ENCODE peak calls at places on chromosomes 16 and 17, in eight cellular contexts. I is GM23338, K is IMR-90, Y is HCT116, V is keratinocyte, Z is right atrium auricular region, F is heart right ventricle, B is prostate gland. H is an unnamed sample.

GRCh38 chr17:48589831-48590602 is at the start of gene HOXB3:
- DNase-seq in V (no peak), B (no peak), I (no peak), Z (no peak), F (no peak), K (peak; percentile 68), Y (no peak), H (no peak)

GRCh38 chr17:4110152-4110551 is 32.7 kb downstream of the ZZEF1 start:
- DNase-seq in I (no peak), Y (no peak), K (peak; percentile 79), B (no peak), F (no peak), Z (no peak), V (no peak), H (no peak)

GRCh38 chr17:29590979-29591736 is 1.7 kb upstream of the GIT1 start:
- DNase-seq in V (no peak), I (peak; percentile 86), Y (peak; percentile 48), B (no peak), F (peak; percentile 54), K (peak; percentile 45), Z (no peak), H (peak; percentile 67)

GRCh38 chr16:19474617-19475016 is 47.3 kb downstream of the GDE1 start:
- DNase-seq in F (no peak), K (no peak), Z (no peak), I (peak; percentile 9), B (no peak), V (no peak), Y (no peak), H (no peak)

GRCh38 chr17:65194670-65195334 is 57.6 kb downstream of the RGS9 start:
- DNase-seq in K (no peak), Z (no peak), I (peak; percentile 26), V (no peak), B (no peak), F (no peak), Y (no peak), H (no peak)

GRCh38 chr16:87319997-87320491 is 2.9 kb upstream of the C16orf95 start:
- DNase-seq in V (no peak), Z (no peak), F (no peak), I (no peak), B (no peak), K (no peak), Y (no peak), H (no peak)

GRCh38 chr16:87850009-87851006 is 19.0 kb downstream of the SLC7A5 start:
- DNase-seq in F (peak; percentile 72), Z (no peak), B (peak; percentile 45), Y (no peak), I (peak; percentile 82), V (no peak), K (peak; percentile 31), H (peak; percentile 64)

GRCh38 chr16:78183437-78183836 is 84.0 kb downstream of the WWOX start:
- DNase-seq in Z (no peak), V (no peak), Y (no peak), K (no peak), B (no peak), I (no peak), F (no peak), H (no peak)

GRCh38 chr17:45408611-45409421 is 23.9 kb downstream of the ARHGAP27 start:
- DNase-seq in B (no peak), V (no peak), K (no peak), Y (no peak), I (no peak), F (no peak), Z (no peak), H (no peak)

GRCh38 chr16:23871924-23872323 is 36.1 kb downstream of the PRKCB start:
- DNase-seq in K (no peak), V (no peak), Y (no peak), I (no peak), Z (no peak), B (no peak), F (no peak), H (no peak)

GRCh38 chr17:66313995-66314659 is 11.7 kb downstream of the PRKCA start:
- DNase-seq in Y (no peak), Z (no peak), V (no peak), B (no peak), F (no peak), K (no peak), I (no peak), H (no peak)

GRCh38 chr16:6926762-6927161 is 405.9 kb upstream of the RBFOX1 start:
- DNase-seq in Y (no peak), F (no peak), B (no peak), V (no peak), I (peak; percentile 2), Z (no peak), K (no peak), H (no peak)

GRCh38 chr16:29316673-29317237 is 89.8 kb downstream of the NPIPB11 start:
- DNase-seq in I (no peak), V (no peak), B (no peak), K (peak; percentile 21), Z (no peak), Y (no peak), F (no peak), H (no peak)

GRCh38 chr17:63480826-63481487 is 4.1 kb downstream of the ACE start:
- DNase-seq in Y (no peak), B (no peak), V (no peak), K (no peak), I (no peak), F (no peak), Z (no peak), H (no peak)

GRCh38 chr17:63479495-63480184 is 2.8 kb downstream of the ACE start:
- DNase-seq in K (no peak), Z (no peak), V (no peak), Y (no peak), F (no peak), B (no peak), I (no peak), H (no peak)

GRCh38 chr17:63481488-63481870 is 4.6 kb downstream of the ACE start:
- DNase-seq in F (no peak), V (no peak), B (no peak), Z (no peak), K (no peak), I (no peak), Y (no peak), H (no peak)

GRCh38 chr17:63478814-63479494 is 2.1 kb downstream of the ACE start:
- DNase-seq in Z (peak; percentile 82), B (peak; percentile 79), Y (peak; percentile 93), V (peak; percentile 85), F (peak; percentile 77), I (peak; percentile 94), K (peak; percentile 92), H (peak; percentile 63)

DNA sequence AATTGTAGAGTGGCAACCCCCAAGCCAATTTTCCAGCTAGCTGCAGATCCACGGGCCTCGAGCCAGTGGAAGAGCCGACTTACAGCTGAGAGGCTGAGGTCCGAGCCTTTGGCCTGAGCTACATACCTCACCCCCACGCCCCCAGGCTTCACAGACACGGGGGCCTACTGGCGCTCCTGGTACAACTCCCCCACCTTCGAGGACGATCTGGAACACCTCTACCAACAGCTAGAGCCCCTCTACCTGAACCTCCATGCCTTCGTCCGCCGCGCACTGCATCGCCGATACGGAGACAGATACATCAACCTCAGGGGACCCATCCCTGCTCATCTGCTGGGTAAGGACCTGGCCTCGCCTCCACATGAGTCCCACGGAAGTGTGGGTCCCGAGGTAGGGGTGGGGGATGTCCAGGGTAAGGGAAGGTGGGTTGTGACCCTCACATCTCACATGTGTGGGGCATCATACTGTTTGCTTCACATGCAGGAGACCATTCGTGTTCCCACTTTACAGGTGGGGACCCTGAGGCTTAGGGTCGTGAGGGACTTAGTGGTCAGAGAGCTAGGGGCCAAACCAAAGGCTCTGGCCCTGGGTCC is 3.4 kb downstream of the ACE start:
- DNase-seq in F (no peak), I (no peak), Y (no peak), V (no peak), Z (no peak), K (no peak), B (no peak), H (no peak)
- H3K4me3 ChIP-seq in F (no peak overlapping the region), I (no peak overlapping the region), Y (no peak overlapping the region), V (no peak overlapping the region), Z (no peak overlapping the region), K (no peak overlapping the region), B (no peak overlapping the region), H (no peak overlapping the region)

DNA sequence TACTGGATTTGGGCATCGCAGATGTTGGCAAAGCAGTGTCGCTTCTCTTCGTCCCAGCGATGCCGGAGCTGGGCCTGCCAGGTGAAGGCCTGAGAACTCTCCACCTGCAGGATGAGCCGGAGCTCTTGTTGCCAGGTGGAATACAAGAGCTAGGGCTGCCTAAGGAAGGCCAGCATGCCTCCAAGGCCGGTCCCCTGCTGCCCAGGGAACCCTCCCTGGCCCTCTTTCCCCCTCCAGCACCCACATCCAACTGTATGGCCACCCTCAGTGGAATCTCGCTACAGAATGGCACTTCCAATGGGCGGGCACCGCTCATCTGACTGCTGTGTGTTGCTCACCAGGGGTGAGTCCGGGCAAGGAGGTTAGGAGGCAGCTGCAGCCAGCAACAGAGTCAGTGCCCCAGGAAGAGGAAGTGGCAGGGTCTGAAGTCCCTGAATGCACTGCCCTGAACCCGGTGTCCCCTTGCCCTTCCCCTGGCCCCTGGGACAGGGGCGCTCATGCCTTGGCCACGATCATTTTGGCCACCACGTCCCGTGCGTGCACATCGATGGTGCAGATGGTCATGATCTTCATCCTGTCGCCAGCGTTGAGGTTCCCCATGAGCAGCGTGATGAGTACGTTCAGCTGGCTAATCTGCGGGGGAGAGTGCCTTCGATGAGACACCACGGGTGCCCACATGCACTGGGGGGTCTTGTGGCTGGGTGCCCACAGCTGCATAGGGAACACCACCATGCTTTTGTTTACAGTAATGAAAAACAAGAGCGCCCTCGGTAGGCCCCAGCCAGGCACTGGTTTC is 75.8 kb downstream of the DNAH17 start:
- DNase-seq in F (no peak), Z (no peak), Y (no peak), B (no peak), I (no peak), K (no peak), V (no peak), H (no peak)
- H3K4me3 ChIP-seq in F (no peak overlapping the region), Z (no peak overlapping the region), Y (no peak overlapping the region), B (no peak overlapping the region), I (no peak overlapping the region), K (no peak overlapping the region), V (no peak overlapping the region), H (no peak overlapping the region)

DNA sequence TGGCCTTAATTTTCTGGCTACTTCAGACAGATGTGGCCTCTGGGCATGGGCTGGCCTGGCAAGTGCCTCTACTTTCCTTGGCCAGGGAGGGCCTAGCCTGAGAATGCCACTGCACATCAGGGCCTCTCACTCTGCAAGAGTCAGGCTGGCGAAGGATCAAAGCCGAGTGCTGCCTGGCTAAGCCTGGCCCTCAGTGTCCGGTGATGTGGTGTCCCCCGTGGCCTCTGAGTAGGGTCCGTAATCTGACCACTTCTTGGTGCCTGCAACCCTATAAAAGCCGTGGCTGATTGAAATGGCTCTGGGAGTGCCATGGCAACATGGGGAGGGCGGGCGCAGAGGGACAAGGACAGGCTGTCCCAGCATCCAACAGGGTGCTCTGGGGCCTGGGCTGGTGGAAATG is 30.2 kb downstream of the TBX4 start:
- DNase-seq in Z (no peak), B (no peak), V (no peak), I (no peak), Y (no peak), K (no peak), F (no peak), H (no peak)
- H3K4me3 ChIP-seq in Z (no peak overlapping the region), B (no peak overlapping the region), V (no peak overlapping the region), I (no peak overlapping the region), Y (no peak overlapping the region), K (no peak overlapping the region), F (no peak overlapping the region), H (no peak overlapping the region)

DNA sequence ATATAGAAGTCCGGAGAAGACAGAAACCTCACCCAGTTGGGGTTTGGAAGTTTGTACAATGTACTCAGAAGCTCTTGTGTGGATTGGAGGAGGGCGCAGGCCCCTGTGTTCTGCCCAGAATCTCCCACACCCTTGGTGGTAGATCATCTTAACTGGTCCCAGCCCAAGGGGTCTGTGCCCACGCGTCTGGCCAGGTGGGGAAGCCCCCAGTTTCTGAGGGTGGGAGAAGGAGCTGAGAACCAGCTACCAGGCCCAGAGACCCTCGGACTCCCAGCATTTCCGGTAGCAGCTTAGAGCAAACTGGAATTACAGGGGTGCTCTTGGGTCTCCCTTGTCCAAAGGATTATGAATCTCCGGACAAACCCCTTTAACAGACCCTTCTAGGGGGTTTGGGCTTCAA is 2.3 kb upstream of the PPP1R9B start:
- DNase-seq in K (no peak), Y (no peak), Z (no peak), I (no peak), F (no peak), B (no peak), V (no peak), H (no peak)
- H3K4me3 ChIP-seq in K (no peak overlapping the region), Y (peak overlapping the region; percentile 76), Z (peak overlapping the region; percentile 87), I (peak overlapping the region; percentile 87), F (no peak overlapping the region), B (no peak overlapping the region), V (no peak overlapping the region), H (no peak overlapping the region)

H was measured in GM06990.